ENCODE peak calls at places on chromosome 19, in four cellular contexts. One of them, this sample, is unnamed.

GRCh38 chr19:17394891-17395415 is 957 bp upstream of the CCDC194 start:
- DNase-seq in tibial artery: no peak
- DNase-seq in neural progenitor cell: peak
- DNase-seq in ascending aorta: no peak
- DNase-seq in this sample: peak

GRCh38 chr19:15934332-15935078 is at the start of gene CYP4F11:
- DNase-seq in tibial artery: peak
- DNase-seq in ascending aorta: peak
- DNase-seq in neural progenitor cell: no peak
- DNase-seq in this sample: no peak

GRCh38 chr19:44345969-44346368 is 10.5 kb downstream of the ZNF112 start:
- DNase-seq in tibial artery: no peak
- DNase-seq in ascending aorta: no peak
- DNase-seq in neural progenitor cell: no peak
- DNase-seq in this sample: no peak

GRCh38 chr19:46303702-46304397 is 7.0 kb downstream of the HIF3A start:
- DNase-seq in tibial artery: peak
- DNase-seq in ascending aorta: no peak
- DNase-seq in neural progenitor cell: peak
- DNase-seq in this sample: peak

GRCh38 chr19:55642153-55643002 is 1.1 kb upstream of the ZNF581 start:
- DNase-seq in ascending aorta: no peak
- DNase-seq in neural progenitor cell: peak
- DNase-seq in tibial artery: no peak
- DNase-seq in this sample: peak

GRCh38 chr19:55651236-55651635 is 3.2 kb downstream of the CCDC106 start:
- DNase-seq in neural progenitor cell: no peak
- DNase-seq in tibial artery: no peak
- DNase-seq in ascending aorta: no peak
- DNase-seq in this sample: no peak

GRCh38 chr19:45107621-45108170 is 14.7 kb downstream of the PPP1R37 start:
- DNase-seq in ascending aorta: no peak
- DNase-seq in neural progenitor cell: no peak
- DNase-seq in tibial artery: no peak
- DNase-seq in this sample: no peak

GRCh38 chr19:3556978-3557460 is 367 bp downstream of the MFSD12 start:
- DNase-seq in ascending aorta: no peak
- DNase-seq in neural progenitor cell: peak
- DNase-seq in tibial artery: no peak
- DNase-seq in this sample: peak

GRCh38 chr19:29858000-29858596 is 46.3 kb downstream of the CCNE1 start:
- DNase-seq in tibial artery: no peak
- DNase-seq in ascending aorta: no peak
- DNase-seq in neural progenitor cell: peak
- DNase-seq in this sample: peak

GRCh38 chr19:18895038-18895827 is 725 bp downstream of the CERS1 start:
- DNase-seq in ascending aorta: no peak
- DNase-seq in neural progenitor cell: peak
- DNase-seq in tibial artery: peak
- DNase-seq in this sample: peak

DNA sequence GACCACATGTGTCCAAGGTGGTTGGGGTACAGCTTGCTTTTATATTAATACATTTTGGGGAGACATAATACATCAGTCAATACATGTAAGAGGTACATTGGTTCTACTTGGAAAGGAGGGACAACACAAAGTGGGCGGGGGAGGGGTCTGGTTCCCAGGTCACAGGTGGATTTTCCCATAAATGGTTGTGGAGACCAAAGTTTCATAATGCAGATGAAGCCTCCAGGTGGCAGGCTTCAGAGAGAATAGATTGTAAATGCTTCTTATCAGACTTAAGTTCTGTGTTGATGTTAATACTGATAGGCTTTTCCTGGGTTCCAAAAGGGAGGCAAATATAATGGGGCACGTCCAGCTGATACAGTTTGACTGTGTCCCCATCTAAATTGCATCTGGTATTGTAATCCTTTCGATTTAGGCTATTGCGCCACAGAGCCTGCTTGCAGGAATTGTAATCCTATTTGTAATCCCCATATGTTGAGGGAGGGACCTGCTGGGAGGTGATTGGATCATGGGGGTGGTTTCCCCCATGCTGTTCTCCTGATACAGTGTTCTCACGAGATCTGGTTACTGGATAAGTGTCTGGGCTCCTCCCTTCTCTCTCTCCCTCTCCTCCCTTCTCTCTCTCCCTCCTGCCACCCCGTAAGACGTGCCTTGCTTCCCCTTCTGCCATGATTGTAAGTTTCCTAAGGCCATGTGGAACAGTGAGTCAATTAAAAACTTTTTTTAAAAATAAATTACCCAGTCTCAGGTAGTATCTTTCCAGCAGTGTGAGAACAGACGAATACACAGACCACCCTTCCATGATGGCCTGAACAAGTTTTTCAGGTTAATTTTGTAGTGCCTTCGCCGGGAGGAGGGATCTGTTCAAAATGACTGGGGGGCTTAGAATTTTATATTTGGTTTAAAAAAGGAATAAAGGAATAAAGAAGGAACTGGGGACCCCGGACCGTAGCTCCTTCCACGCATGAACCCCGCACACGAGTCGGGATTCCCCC is 44.9 kb downstream of the ZNF823 start:
- DNase-seq in ascending aorta: no peak
- DNase-seq in neural progenitor cell: peak
- DNase-seq in tibial artery: no peak
- DNase-seq in this sample: peak
- H3K4me3 ChIP-seq in ascending aorta: peak
- H3K4me3 ChIP-seq in neural progenitor cell: peak
- H3K4me3 ChIP-seq in tibial artery: peak
- H3K4me3 ChIP-seq in this sample: peak

GRCh38 chr19:1837222-1837565 is 11.1 kb downstream of the REXO1 start:
- DNase-seq in ascending aorta: no peak
- DNase-seq in neural progenitor cell: no peak
- DNase-seq in tibial artery: no peak
- DNase-seq in this sample: no peak
- H3K4me3 ChIP-seq in ascending aorta: no peak
- H3K4me3 ChIP-seq in neural progenitor cell: no peak
- H3K4me3 ChIP-seq in tibial artery: no peak
- H3K4me3 ChIP-seq in this sample: no peak

DNA sequence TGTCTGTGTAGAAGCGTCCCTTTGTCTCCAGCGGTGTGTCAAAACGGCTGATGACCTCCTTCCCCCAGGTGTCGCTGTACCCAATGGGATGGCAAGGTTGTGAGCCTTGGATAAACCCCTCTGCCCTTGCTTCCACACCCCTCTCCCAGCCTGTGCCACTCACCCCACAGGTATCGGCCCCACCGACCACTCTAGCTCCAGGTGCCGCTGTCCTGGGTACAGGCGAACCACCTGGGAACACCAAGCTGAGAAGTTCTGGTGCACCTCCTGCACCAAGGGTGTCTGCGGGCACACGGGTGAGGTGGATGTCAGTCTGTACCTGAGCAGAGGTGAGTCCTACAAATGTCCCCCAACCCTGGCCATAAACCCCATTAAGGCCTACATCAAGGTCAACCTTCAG is 16.6 kb downstream of the MAN2B1 start:
- DNase-seq in tibial artery: no peak
- DNase-seq in ascending aorta: no peak
- DNase-seq in neural progenitor cell: no peak
- DNase-seq in this sample: no peak
- H3K4me3 ChIP-seq in tibial artery: no peak
- H3K4me3 ChIP-seq in ascending aorta: no peak
- H3K4me3 ChIP-seq in neural progenitor cell: no peak
- H3K4me3 ChIP-seq in this sample: no peak

GRCh38 chr19:57776764-57777296 is 7.4 kb downstream of the ZNF586 start:
- DNase-seq in neural progenitor cell: no peak
- DNase-seq in tibial artery: no peak
- DNase-seq in ascending aorta: no peak
- DNase-seq in this sample: no peak

GRCh38 chr19:57773488-57773887 is 4.0 kb downstream of the ZNF586 start:
- DNase-seq in ascending aorta: no peak
- DNase-seq in neural progenitor cell: no peak
- DNase-seq in tibial artery: no peak
- DNase-seq in this sample: no peak

GRCh38 chr19:57769345-57770131 is at the start of gene ZNF586:
- DNase-seq in ascending aorta: peak
- DNase-seq in neural progenitor cell: peak
- DNase-seq in tibial artery: peak
- DNase-seq in this sample: peak

DNA sequence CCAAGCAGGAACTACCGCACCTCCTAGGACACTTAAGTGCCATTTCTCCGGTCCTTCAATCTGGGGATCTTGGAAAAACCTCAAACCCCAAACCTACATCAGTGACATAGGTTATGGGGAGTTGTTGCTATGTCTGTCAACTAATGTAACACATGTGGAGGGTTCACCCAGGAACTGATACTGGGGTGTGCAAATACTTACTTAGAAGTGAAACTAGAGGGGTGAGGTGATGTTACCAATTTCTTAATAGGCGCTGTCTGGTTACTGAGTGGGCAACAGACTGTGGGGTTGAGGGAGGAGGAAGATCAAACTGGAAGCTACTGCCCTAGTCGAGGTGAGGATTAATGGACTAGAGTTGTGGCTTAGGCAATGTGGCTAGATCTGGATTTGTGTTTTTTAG is 1.9 kb downstream of the ZNF586 start:
- DNase-seq in tibial artery: no peak
- DNase-seq in ascending aorta: no peak
- DNase-seq in neural progenitor cell: no peak
- DNase-seq in this sample: no peak
- H3K4me3 ChIP-seq in tibial artery: no peak
- H3K4me3 ChIP-seq in ascending aorta: peak
- H3K4me3 ChIP-seq in neural progenitor cell: no peak
- H3K4me3 ChIP-seq in this sample: no peak

GRCh38 chr19:36258028-36258875 is 43.3 kb downstream of the ZNF146 start:
- DNase-seq in tibial artery: no peak
- DNase-seq in ascending aorta: no peak
- DNase-seq in neural progenitor cell: no peak
- DNase-seq in this sample: no peak

GRCh38 chr19:36259211-36259610 is 44.3 kb downstream of the ZNF146 start:
- DNase-seq in ascending aorta: no peak
- DNase-seq in tibial artery: no peak
- DNase-seq in neural progenitor cell: no peak
- DNase-seq in this sample: no peak

GRCh38 chr19:36256853-36257511 is 42.1 kb downstream of the ZNF146 start:
- DNase-seq in tibial artery: no peak
- DNase-seq in neural progenitor cell: no peak
- DNase-seq in ascending aorta: no peak
- DNase-seq in this sample: no peak

GRCh38 chr19:36256064-36256463 is 41.2 kb downstream of the ZNF146 start:
- DNase-seq in tibial artery: no peak
- DNase-seq in ascending aorta: no peak
- DNase-seq in neural progenitor cell: no peak
- DNase-seq in this sample: no peak

DNA sequence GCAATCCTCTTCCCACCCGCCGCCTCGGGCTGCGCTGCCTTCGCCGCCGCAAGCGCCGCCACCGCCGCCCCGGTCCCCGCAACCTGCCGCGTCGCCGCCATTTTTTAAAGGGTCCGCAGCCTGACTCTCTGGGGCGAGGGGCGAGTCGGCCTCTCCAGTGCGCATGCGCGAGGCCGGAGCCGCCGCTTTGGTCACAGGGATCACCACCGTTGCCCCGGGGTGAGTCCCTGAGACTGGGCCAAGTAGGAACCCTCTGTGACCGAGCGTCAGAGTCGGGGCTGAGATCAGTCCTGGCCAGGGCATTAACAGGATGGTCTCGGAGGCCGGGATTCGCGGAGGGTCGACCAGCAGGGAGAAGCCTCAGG is 42.6 kb downstream of the ZNF146 start:
- DNase-seq in tibial artery: no peak
- DNase-seq in ascending aorta: no peak
- DNase-seq in neural progenitor cell: no peak
- DNase-seq in this sample: peak
- H3K4me3 ChIP-seq in tibial artery: peak
- H3K4me3 ChIP-seq in ascending aorta: peak
- H3K4me3 ChIP-seq in neural progenitor cell: no peak
- H3K4me3 ChIP-seq in this sample: no peak

This sample was measured in mesendoderm.